ENCODE peak calls at places on chromosomes 1 and 21, in five cellular contexts. K is endodermal cell, G is kidney, C is keratinocyte, J is transverse colon. T is an unnamed sample.

GRCh38 chr1:107788189-107788588 is 176.8 kb downstream of the VAV3 start:
- DNase-seq in K (no peak), G (no peak), J (no peak), C (no peak), T (no peak)

GRCh38 chr1:93775224-93775623 is 93.6 kb upstream of the BCAR3 start:
- DNase-seq in J (no peak), K (peak; percentile 41), C (peak; percentile 62), G (no peak), T (no peak)

GRCh38 chr21:35086357-35086756 is 37.3 kb upstream of the RUNX1 start:
- DNase-seq in K (no peak), J (no peak), G (no peak), C (peak; percentile 57), T (no peak)

GRCh38 chr1:230679131-230679530 is 34.8 kb downstream of the AGT start:
- DNase-seq in J (no peak), C (no peak), G (no peak), K (no peak), T (no peak)

GRCh38 chr1:95509989-95510388 is 276.0 kb downstream of the RWDD3 start:
- DNase-seq in G (no peak), J (no peak), K (peak; percentile 59), C (no peak), T (no peak)

GRCh38 chr1:13702425-13703127 is 2.6 kb downstream of the PRDM2 start:
- DNase-seq in G (no peak), J (peak; percentile 42), C (no peak), K (no peak), T (no peak)

GRCh38 chr1:87869563-87869962 is 540.9 kb downstream of the LMO4 start:
- DNase-seq in J (no peak), C (no peak), G (no peak), K (no peak), T (no peak)

GRCh38 chr1:23392125-23392855 is 22.7 kb upstream of the ZNF436 start:
- DNase-seq in J (no peak), G (no peak), C (no peak), K (no peak), T (no peak)

GRCh38 chr1:66624412-66625060 is 90.6 kb downstream of the SGIP1 start:
- DNase-seq in G (no peak), J (no peak), C (peak; percentile 17), K (no peak), T (no peak)

GRCh38 chr1:40630488-40631223 is 34.8 kb downstream of the RIMS3 start:
- DNase-seq in C (no peak), G (no peak), K (peak; percentile 92), J (no peak), T (no peak)

GRCh38 chr1:150477320-150477719 is 9.9 kb upstream of the TARS2 start:
- DNase-seq in K (no peak), J (no peak), C (no peak), G (no peak), T (no peak)

GRCh38 chr1:171911506-171911905 is 70.2 kb downstream of the DNM3 start:
- DNase-seq in C (no peak), G (no peak), K (peak; percentile 70), J (no peak), T (no peak)

GRCh38 chr1:32182060-32182459 is 2.6 kb downstream of the TXLNA start:
- DNase-seq in K (no peak), J (no peak), G (no peak), C (no peak), T (no peak)

GRCh38 chr1:47443530-47444316 is 5.9 kb downstream of the FOXD2 start:
- DNase-seq in K (peak; percentile 81), G (no peak), J (no peak), C (no peak), T (no peak)

GRCh38 chr1:47444578-47445465 is 7.0 kb downstream of the FOXD2 start:
- DNase-seq in J (peak; percentile 62), K (peak; percentile 81), C (no peak), G (no peak), T (no peak)

GRCh38 chr1:47442844-47443529 is 5.1 kb downstream of the FOXD2 start:
- DNase-seq in J (no peak), G (no peak), K (peak; percentile 40), C (no peak), T (no peak)

GRCh38 chr1:47445823-47446567 is 8.2 kb downstream of the FOXD2 start:
- DNase-seq in G (no peak), K (no peak), J (no peak), C (no peak), T (no peak)

DNA sequence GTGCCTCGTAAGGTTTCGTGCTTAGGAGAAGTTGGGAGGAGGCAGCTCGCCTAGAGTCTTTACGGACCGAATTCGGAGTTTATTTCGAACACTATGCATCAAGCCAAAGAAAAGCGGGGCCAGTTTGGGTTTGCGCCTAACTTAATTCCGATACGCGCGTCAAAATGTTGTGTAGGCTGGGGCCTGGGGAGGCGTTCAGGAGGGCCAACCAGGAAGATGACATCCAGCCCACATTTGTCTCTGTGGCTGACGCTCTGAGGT is 6.4 kb downstream of the FOXD2 start:
- DNase-seq in G (no peak), C (no peak), J (no peak), K (no peak), T (no peak)
- H3K4me3 ChIP-seq in G (peak overlapping the region; percentile 35), C (peak overlapping the region; percentile 54), J (peak overlapping the region; percentile 32), K (peak overlapping the region; percentile 71), T (peak overlapping the region; percentile 46)

GRCh38 chr1:24771574-24771973 is 26.3 kb downstream of the CLIC4 start:
- DNase-seq in C (no peak), G (no peak), K (no peak), J (no peak), T (no peak)
- H3K4me1 ChIP-seq in C (peaks cover 19% of the 10 kb centered on the region), G (peaks cover 8% of the 10 kb centered on the region), K (peaks cover 3% of the 10 kb centered on the region), J (peaks cover 18% of the 10 kb centered on the region), T (peaks cover 74% of the 10 kb centered on the region)

GRCh38 chr21:26795398-26795790 is 49.8 kb downstream of the ADAMTS1 start:
- DNase-seq in G (no peak), K (no peak), J (no peak), C (no peak), T (no peak)
- H3K9me3 ChIP-seq in G (no peaks in the 10 kb centered on the region), K (no peaks in the 10 kb centered on the region), J (no peaks in the 10 kb centered on the region), C (no peaks in the 10 kb centered on the region), T (no peaks in the 10 kb centered on the region)

GRCh38 chr1:156214024-156214748 is 1.4 kb downstream of the PMF1 start:
- DNase-seq in G (no peak), C (peak; percentile 96), K (peak; percentile 47), J (no peak), T (no peak)

GRCh38 chr1:156211243-156211642 is 1.6 kb upstream of the PMF1 start:
- DNase-seq in J (no peak), G (no peak), C (no peak), K (no peak), T (no peak)

GRCh38 chr1:156212833-156213643 is at the start of gene PMF1:
- DNase-seq in J (peak; percentile 97), G (peak; percentile 99), K (peak; percentile 99), C (no peak), T (peak; percentile 99)

GRCh38 chr1:156213644-156213966 is 798 bp downstream of the PMF1 start:
- DNase-seq in K (no peak), C (no peak), J (no peak), G (no peak), T (no peak)

DNA sequence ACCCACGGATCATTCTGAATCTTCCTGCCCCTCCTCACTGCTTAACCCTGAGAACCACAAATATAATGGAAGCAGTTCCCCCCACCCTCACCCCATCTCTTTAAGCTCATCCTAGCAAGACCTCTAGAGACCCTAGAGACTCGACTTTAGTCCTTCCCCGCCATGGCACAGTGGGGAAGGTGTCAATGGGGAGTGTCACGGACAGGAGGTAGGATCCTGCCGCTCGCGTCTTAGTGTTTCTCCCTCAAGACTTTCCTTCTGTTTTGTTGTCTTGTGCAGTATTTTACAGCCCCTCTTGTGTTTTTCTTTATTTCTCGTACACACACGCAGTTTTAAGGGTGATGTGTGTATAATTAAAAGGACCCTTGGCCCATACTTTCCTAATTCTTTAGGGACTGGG is 677 bp upstream of the PMF1 start:
- DNase-seq in K (no peak), C (no peak), G (no peak), J (no peak), T (no peak)
- H3K4me3 ChIP-seq in K (peak overlapping the region; percentile 89), C (peak overlapping the region; percentile 90), G (peak overlapping the region; percentile 84), J (peak overlapping the region; percentile 69), T (peak overlapping the region; percentile 82)

GRCh38 chr1:19426294-19427086 is 58.8 kb downstream of the CAPZB start:
- DNase-seq in J (no peak), G (peak; percentile 86), K (no peak), C (no peak), T (no peak)
- H3K4me1 ChIP-seq in J (peaks cover 63% of the 10 kb centered on the region), G (peaks cover 28% of the 10 kb centered on the region), K (peaks cover 10% of the 10 kb centered on the region), C (peaks cover 25% of the 10 kb centered on the region), T (peaks cover 43% of the 10 kb centered on the region)

GRCh38 chr1:213727853-213728592 is 259.8 kb upstream of the PROX1 start:
- DNase-seq in J (no peak), C (no peak), K (no peak), G (no peak), T (no peak)

GRCh38 chr1:213737398-213738040 is 250.3 kb upstream of the PROX1 start:
- DNase-seq in K (no peak), C (no peak), J (no peak), G (no peak), T (no peak)

GRCh38 chr1:213728593-213729536 is 258.9 kb upstream of the PROX1 start:
- DNase-seq in G (no peak), K (no peak), J (no peak), C (no peak), T (no peak)

GRCh38 chr1:213738658-213739057 is 249.1 kb upstream of the PROX1 start:
- DNase-seq in G (no peak), K (no peak), J (no peak), C (no peak), T (no peak)

DNA sequence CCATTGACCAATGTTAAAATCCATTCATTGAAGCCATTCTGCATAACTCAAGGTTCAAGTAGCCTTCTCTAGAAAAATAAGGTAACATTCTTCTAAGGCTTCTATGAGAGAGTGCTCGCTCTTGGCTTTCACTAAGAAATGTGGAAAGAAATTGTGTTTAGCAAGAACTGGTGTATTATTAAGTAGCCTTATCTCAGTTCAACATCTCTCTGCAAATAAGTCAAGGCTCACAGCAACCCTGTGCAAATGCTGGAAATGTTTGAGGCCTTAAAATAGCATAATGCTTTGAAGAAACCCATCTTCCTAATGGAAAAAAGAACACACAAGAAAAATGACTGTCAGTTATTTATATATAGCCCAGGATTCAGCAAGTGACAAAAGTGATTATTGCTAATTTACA is 254.1 kb upstream of the PROX1 start:
- DNase-seq in K (no peak), C (no peak), G (no peak), J (no peak), T (no peak)
- H3K9me3 ChIP-seq in K (peaks cover 6% of the 10 kb centered on the region), C (no peaks in the 10 kb centered on the region), G (no peaks in the 10 kb centered on the region), J (no peaks in the 10 kb centered on the region), T (no peaks in the 10 kb centered on the region)

T was measured in ascending aorta.